ENCODE peak calls at places on chromosomes 11 and 22, in eight cellular contexts. K is T-helper 9 cell; F is iris pigment epithelial cell; Z is posterior vena cava; W is stimulated activated CD8-positive, alpha-beta memory T cell treated with anti-CD3 and anti-CD28 coated beads, Interleukin-4, amount 100 ng/mL, for 1 hour; X is mammary epithelial cell; G is T-helper 2 cell; J is activated CD8-positive, alpha-beta memory T cell treated with anti-CD3 and anti-CD28 coated beads for 48 hours. M is an unnamed sample.

GRCh38 chr11:64802370-64803162 is 448 bp downstream of the MAP4K2 start:
- DNase-seq in G (no peak), Z (no peak), J (no peak), F (no peak), W (no peak), X (no peak), K (peak; percentile 34), M (no peak)

GRCh38 chr11:87878373-87878779 is 296.9 kb downstream of the RAB38 start:
- DNase-seq in G (no peak), K (no peak), J (no peak), W (no peak), X (peak; percentile 13), Z (no peak), F (peak; percentile 60), M (no peak)

GRCh38 chr11:108115495-108116140 is 5.7 kb upstream of the ACAT1 start:
- DNase-seq in F (peak; percentile 91), K (no peak), G (no peak), X (peak; percentile 86), Z (peak; percentile 91), W (no peak), J (no peak), M (no peak)

GRCh38 chr11:57387284-57388030 is 3.0 kb downstream of the PRG2 start:
- DNase-seq in W (no peak), X (no peak), G (no peak), J (no peak), K (no peak), F (peak; percentile 8), Z (peak; percentile 69), M (no peak)

GRCh38 chr11:69489031-69489745 is 7.7 kb downstream of the LINC01488 start:
- DNase-seq in J (no peak), Z (peak; percentile 71), X (no peak), K (no peak), G (no peak), W (no peak), F (no peak), M (no peak)

GRCh38 chr22:39435616-39436015 is 21.2 kb upstream of the MGAT3 start:
- DNase-seq in X (no peak), W (no peak), K (no peak), G (no peak), J (no peak), F (no peak), Z (no peak), M (no peak)

GRCh38 chr22:17369553-17370035 is 334 bp downstream of the CECR2 start:
- DNase-seq in J (no peak), W (no peak), F (peak; percentile 23), Z (no peak), X (no peak), K (no peak), G (no peak), M (no peak)

GRCh38 chr11:90171359-90171758 is 36.9 kb downstream of the NAALAD2 start:
- DNase-seq in G (no peak), J (no peak), X (no peak), K (no peak), Z (no peak), F (no peak), W (no peak), M (no peak)

GRCh38 chr11:11531127-11531526 is 90.7 kb downstream of the GALNT18 start:
- DNase-seq in F (no peak), X (no peak), K (no peak), W (no peak), Z (no peak), J (no peak), G (no peak), M (no peak)

GRCh38 chr22:40123387-40123786 is 54.3 kb upstream of the TNRC6B start:
- DNase-seq in W (no peak), F (no peak), K (no peak), G (no peak), X (no peak), J (no peak), Z (peak; percentile 84), M (no peak)

GRCh38 chr11:126410649-126411048 is 55.2 kb downstream of the ST3GAL4 start:
- DNase-seq in K (no peak), W (no peak), X (no peak), Z (no peak), G (no peak), J (no peak), F (no peak), M (no peak)

GRCh38 chr11:65500262-65501004 is 1.6 kb downstream of the MALAT1 start:
- DNase-seq in J (no peak), X (peak; percentile 49), G (no peak), F (peak; percentile 46), W (no peak), Z (peak; percentile 86), K (no peak), M (no peak)

GRCh38 chr11:2459016-2459725 is 14.4 kb downstream of the KCNQ1 start:
- DNase-seq in W (no peak), F (no peak), Z (peak; percentile 69), X (no peak), G (no peak), K (no peak), J (no peak), M (no peak)

GRCh38 chr22:37130031-37130430 is 19.7 kb downstream of the IL2RB start:
- DNase-seq in G (no peak), J (no peak), W (no peak), Z (no peak), K (no peak), F (no peak), X (no peak), M (no peak)

GRCh38 chr11:105215528-105215927 is 76.0 kb upstream of the CARD18 start:
- DNase-seq in F (no peak), X (no peak), K (no peak), G (no peak), W (no peak), J (no peak), Z (no peak), M (no peak)

GRCh38 chr22:50299724-50300619 is 7.5 kb downstream of the PLXNB2 start:
- DNase-seq in Z (no peak), X (no peak), W (no peak), J (no peak), G (no peak), K (no peak), F (no peak), M (no peak)

GRCh38 chr11:78420255-78420764 is 2.7 kb upstream of the GAB2 start:
- DNase-seq in X (no peak), F (peak; percentile 92), J (no peak), K (peak; percentile 27), G (peak; percentile 20), Z (peak; percentile 95), W (no peak), M (peak; percentile 33)

GRCh38 chr11:112797072-112797471 is 164.1 kb upstream of the NCAM1 start:
- DNase-seq in F (no peak), X (no peak), G (no peak), W (no peak), J (no peak), K (no peak), Z (no peak), M (no peak)

GRCh38 chr11:93013646-93014045 is 44.2 kb downstream of the MTNR1B start:
- DNase-seq in J (no peak), F (peak; percentile 45), W (no peak), G (no peak), Z (no peak), X (no peak), K (no peak), M (no peak)

GRCh38 chr11:116879789-116880402 is 42.5 kb upstream of the APOA1 start:
- DNase-seq in X (peak; percentile 58), W (no peak), J (no peak), K (no peak), G (no peak), Z (no peak), F (peak; percentile 83), M (no peak)

GRCh38 chr11:128596245-128596644 is 8.9 kb upstream of the ETS1 start:
- DNase-seq in F (no peak), G (no peak), Z (no peak), W (no peak), J (no peak), K (no peak), X (no peak), M (no peak)

GRCh38 chr11:95231126-95231880 is at the start of gene SESN3:
- DNase-seq in J (peak; percentile 81), W (peak; percentile 97), X (peak; percentile 100), F (peak; percentile 100), K (peak; percentile 98), Z (peak; percentile 99), G (peak; percentile 99), M (peak; percentile 98)

GRCh38 chr11:1292644-1293618 is 16.5 kb downstream of the TOLLIP start:
- DNase-seq in X (no peak), J (no peak), W (no peak), K (no peak), F (no peak), Z (peak; percentile 77), G (no peak), M (no peak)

GRCh38 chr11:8686325-8686724 is 3.7 kb downstream of the RPL27A start:
- DNase-seq in Z (no peak), J (no peak), G (no peak), W (no peak), F (no peak), K (no peak), X (no peak), M (no peak)

GRCh38 chr22:44335903-44336803 is 23.4 kb upstream of the SHISAL1 start:
- DNase-seq in J (no peak), K (no peak), W (no peak), G (no peak), F (no peak), Z (no peak), X (no peak), M (no peak)

GRCh38 chr11:115504279-115505158 is at the start of gene CADM1:
- DNase-seq in W (peak; percentile 65), F (peak; percentile 76), X (peak; percentile 90), K (peak; percentile 54), G (peak; percentile 89), Z (peak; percentile 95), J (no peak), M (peak; percentile 67)